ENCODE peak calls at places on chromosomes 6 and 20, in four cellular contexts. One of them, this sample, is unnamed.

GRCh38 chr6:168507297-168507696 is 66.3 kb downstream of the SMOC2 start:
- DNase-seq in choroid plexus epithelial cell: no peak
- DNase-seq in lower lobe of right lung: no peak
- DNase-seq in tibial artery: no peak
- DNase-seq in this sample: no peak

GRCh38 chr20:23155141-23155590 is 69.0 kb upstream of the CD93 start:
- DNase-seq in choroid plexus epithelial cell: no peak
- DNase-seq in lower lobe of right lung: peak; percentile 43
- DNase-seq in tibial artery: no peak
- DNase-seq in this sample: no peak

GRCh38 chr6:164344801-164345291 is 930.3 kb downstream of the QKI start:
- DNase-seq in choroid plexus epithelial cell: no peak
- DNase-seq in lower lobe of right lung: no peak
- DNase-seq in tibial artery: no peak
- DNase-seq in this sample: no peak

GRCh38 chr6:166728884-166729530 is 102.0 kb upstream of the RPS6KA2 start:
- DNase-seq in choroid plexus epithelial cell: no peak
- DNase-seq in lower lobe of right lung: no peak
- DNase-seq in tibial artery: no peak
- DNase-seq in this sample: no peak

GRCh38 chr20:23396961-23397620 is 24.2 kb downstream of the NAPB start:
- DNase-seq in choroid plexus epithelial cell: peak; percentile 56
- DNase-seq in lower lobe of right lung: no peak
- DNase-seq in tibial artery: no peak
- DNase-seq in this sample: no peak

GRCh38 chr6:27297484-27297856 is 14.6 kb downstream of the POM121L2 start:
- DNase-seq in choroid plexus epithelial cell: no peak
- DNase-seq in lower lobe of right lung: no peak
- DNase-seq in tibial artery: no peak
- DNase-seq in this sample: no peak

GRCh38 chr6:116060572-116061283 is at the start of gene FRK:
- DNase-seq in choroid plexus epithelial cell: peak; percentile 60
- DNase-seq in lower lobe of right lung: no peak
- DNase-seq in tibial artery: peak; percentile 34
- DNase-seq in this sample: peak; percentile 66

GRCh38 chr6:136501514-136501913 is 48.7 kb downstream of the MAP7 start:
- DNase-seq in choroid plexus epithelial cell: no peak
- DNase-seq in lower lobe of right lung: no peak
- DNase-seq in tibial artery: no peak
- DNase-seq in this sample: peak; percentile 64

GRCh38 chr6:27757307-27757706 is 154.9 kb downstream of the OR2B2 start:
- DNase-seq in choroid plexus epithelial cell: no peak
- DNase-seq in lower lobe of right lung: peak; percentile 59
- DNase-seq in tibial artery: no peak
- DNase-seq in this sample: no peak

GRCh38 chr20:44011251-44011940 is 96.7 kb downstream of the TOX2 start:
- DNase-seq in choroid plexus epithelial cell: no peak
- DNase-seq in lower lobe of right lung: no peak
- DNase-seq in tibial artery: no peak
- DNase-seq in this sample: no peak

GRCh38 chr20:58650776-58651547 is at the start of gene STX16:
- DNase-seq in choroid plexus epithelial cell: peak; percentile 96
- DNase-seq in lower lobe of right lung: peak; percentile 93
- DNase-seq in tibial artery: peak; percentile 87
- DNase-seq in this sample: peak; percentile 94

GRCh38 chr20:48898210-48898609 is 23.3 kb upstream of the ARFGEF2 start:
- DNase-seq in choroid plexus epithelial cell: peak; percentile 28
- DNase-seq in lower lobe of right lung: no peak
- DNase-seq in tibial artery: no peak
- DNase-seq in this sample: no peak

GRCh38 chr6:125945378-125946141 is 11.0 kb upstream of the HINT3 start:
- DNase-seq in choroid plexus epithelial cell: peak; percentile 58
- DNase-seq in lower lobe of right lung: no peak
- DNase-seq in tibial artery: no peak
- DNase-seq in this sample: peak; percentile 87

GRCh38 chr6:13461805-13462204 is 25.6 kb downstream of the GFOD1 start:
- DNase-seq in choroid plexus epithelial cell: peak; percentile 50
- DNase-seq in lower lobe of right lung: peak; percentile 76
- DNase-seq in tibial artery: no peak
- DNase-seq in this sample: peak; percentile 23

GRCh38 chr6:6003334-6004146 is 3.2 kb downstream of the NRN1 start:
- DNase-seq in choroid plexus epithelial cell: no peak
- DNase-seq in lower lobe of right lung: peak; percentile 63
- DNase-seq in tibial artery: no peak
- DNase-seq in this sample: no peak

GRCh38 chr20:17767624-17768023 is 67.9 kb downstream of the BANF2 start:
- DNase-seq in choroid plexus epithelial cell: no peak
- DNase-seq in lower lobe of right lung: no peak
- DNase-seq in tibial artery: no peak
- DNase-seq in this sample: no peak

GRCh38 chr6:39411465-39411864 is 89.0 kb upstream of the KCNK16 start:
- DNase-seq in choroid plexus epithelial cell: peak; percentile 38
- DNase-seq in lower lobe of right lung: no peak
- DNase-seq in tibial artery: no peak
- DNase-seq in this sample: no peak

GRCh38 chr6:5152417-5152816 is 67.3 kb downstream of the PPP1R3G start:
- DNase-seq in choroid plexus epithelial cell: no peak
- DNase-seq in lower lobe of right lung: no peak
- DNase-seq in tibial artery: no peak
- DNase-seq in this sample: no peak

GRCh38 chr6:21595265-21595950 is 1.9 kb downstream of the SOX4 start:
- DNase-seq in choroid plexus epithelial cell: peak; percentile 39
- DNase-seq in lower lobe of right lung: peak; percentile 66
- DNase-seq in tibial artery: no peak
- DNase-seq in this sample: peak; percentile 11

GRCh38 chr20:47146703-47147102 is 209.8 kb downstream of the ZMYND8 start:
- DNase-seq in choroid plexus epithelial cell: peak; percentile 70
- DNase-seq in lower lobe of right lung: no peak
- DNase-seq in tibial artery: no peak
- DNase-seq in this sample: peak; percentile 37

GRCh38 chr6:17278289-17279061 is 2.7 kb upstream of the RBM24 start:
- DNase-seq in choroid plexus epithelial cell: peak; percentile 53
- DNase-seq in lower lobe of right lung: no peak
- DNase-seq in tibial artery: no peak
- DNase-seq in this sample: peak; percentile 48

GRCh38 chr6:17280138-17280537 is 1.0 kb upstream of the RBM24 start:
- DNase-seq in choroid plexus epithelial cell: no peak
- DNase-seq in lower lobe of right lung: no peak
- DNase-seq in tibial artery: no peak
- DNase-seq in this sample: no peak

GRCh38 chr6:17281497-17282481 is 628 bp downstream of the RBM24 start:
- DNase-seq in choroid plexus epithelial cell: no peak
- DNase-seq in lower lobe of right lung: no peak
- DNase-seq in tibial artery: no peak
- DNase-seq in this sample: no peak

GRCh38 chr6:17281100-17281496 is at the start of gene RBM24:
- DNase-seq in choroid plexus epithelial cell: peak; percentile 73
- DNase-seq in lower lobe of right lung: peak; percentile 70
- DNase-seq in tibial artery: peak; percentile 64
- DNase-seq in this sample: peak; percentile 73

DNA sequence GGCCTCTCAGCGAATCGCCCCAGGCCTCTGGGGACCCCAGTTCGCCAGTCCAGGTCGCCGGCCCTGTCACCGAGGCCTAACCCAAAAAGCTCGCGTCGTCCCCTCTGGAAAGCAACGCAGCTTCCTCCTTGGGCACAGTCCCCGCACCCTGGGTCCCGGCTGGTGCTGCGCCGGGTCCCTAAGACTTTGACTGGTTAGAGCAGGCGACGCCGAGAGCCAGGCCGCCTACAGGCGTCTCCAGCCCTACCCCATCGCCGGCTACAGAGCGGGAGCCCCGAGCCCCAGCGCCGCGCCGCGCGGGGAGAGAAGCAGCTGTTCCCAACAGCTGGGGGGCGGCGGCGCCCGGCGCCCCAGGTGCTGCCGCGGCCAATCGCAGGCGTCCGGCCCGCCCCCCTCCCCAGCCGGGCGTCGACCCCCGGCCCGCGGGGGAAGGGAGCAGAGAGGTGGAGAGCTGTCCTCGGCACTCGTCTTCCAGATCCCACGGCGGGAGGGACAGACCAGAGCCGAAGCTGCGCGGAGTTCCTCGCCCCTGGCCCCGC is 540 bp upstream of the RBM24 start:
- DNase-seq in choroid plexus epithelial cell: no peak
- DNase-seq in lower lobe of right lung: peak; percentile 50
- DNase-seq in tibial artery: peak; percentile 51
- DNase-seq in this sample: no peak
- TF ChIP-seq CTCF in choroid plexus epithelial cell: peak; percentile 20
- TF ChIP-seq CTCF in lower lobe of right lung: no peak
- TF ChIP-seq CTCF in tibial artery: peak; percentile 10
- TF ChIP-seq CTCF in this sample: no peak

GRCh38 chr6:36676142-36677058 is 2.1 kb upstream of the CDKN1A start:
- DNase-seq in choroid plexus epithelial cell: peak; percentile 57
- DNase-seq in lower lobe of right lung: no peak
- DNase-seq in tibial artery: no peak
- DNase-seq in this sample: peak; percentile 59
- H3K4me3 ChIP-seq in choroid plexus epithelial cell: no peak overlapping the region
- H3K4me3 ChIP-seq in lower lobe of right lung: peak overlapping the region; percentile 3
- H3K4me3 ChIP-seq in tibial artery: no peak overlapping the region
- H3K4me3 ChIP-seq in this sample: no peak overlapping the region

GRCh38 chr6:138678168-138678567 is 95.4 kb upstream of the CCDC28A start:
- DNase-seq in choroid plexus epithelial cell: no peak
- DNase-seq in lower lobe of right lung: no peak
- DNase-seq in tibial artery: no peak
- DNase-seq in this sample: no peak
- TF ChIP-seq CTCF in choroid plexus epithelial cell: no peak
- TF ChIP-seq CTCF in lower lobe of right lung: no peak
- TF ChIP-seq CTCF in tibial artery: no peak
- TF ChIP-seq CTCF in this sample: no peak

GRCh38 chr6:78911218-78911617 is 43.9 kb downstream of the IRAK1BP1 start:
- DNase-seq in choroid plexus epithelial cell: no peak
- DNase-seq in lower lobe of right lung: no peak
- DNase-seq in tibial artery: no peak
- DNase-seq in this sample: peak; percentile 33
- H3K4me3 ChIP-seq in choroid plexus epithelial cell: peak overlapping the region; percentile 73
- H3K4me3 ChIP-seq in lower lobe of right lung: no peak overlapping the region
- H3K4me3 ChIP-seq in tibial artery: no peak overlapping the region
- H3K4me3 ChIP-seq in this sample: peak overlapping the region; percentile 65